ENCODE peak calls at places on chromosomes 11 and 22, in four cellular contexts. X, Q, Y and C are unnamed samples.

GRCh38 chr11:87038235-87038960 is 664 bp downstream of the TMEM135 start:
- DNase-seq in X (no peak), Q (no peak), Y (no peak), C (no peak)

GRCh38 chr22:24424001-24424900 is 3.1 kb upstream of the ADORA2A start:
- DNase-seq in Y (no peak), X (no peak), Q (no peak), C (no peak)

GRCh38 chr22:44120314-44120704 is 60.4 kb upstream of the PARVG start:
- DNase-seq in Y (no peak), Q (no peak), X (no peak), C (no peak)

GRCh38 chr11:61352038-61352437 is 9.6 kb downstream of the CYB561A3 start:
- DNase-seq in X (no peak), Y (no peak), Q (no peak), C (no peak)

GRCh38 chr11:129930306-129930705 is 34.9 kb upstream of the NFRKB start:
- DNase-seq in Y (no peak), Q (peak), X (no peak), C (no peak)

GRCh38 chr11:120555433-120555773 is 43.9 kb downstream of the GRIK4 start:
- DNase-seq in Y (no peak), Q (no peak), X (no peak), C (no peak)

GRCh38 chr11:73311394-73311869 is 3.4 kb downstream of the ARHGEF17 start:
- DNase-seq in Q (no peak), Y (no peak), X (no peak), C (peak)

GRCh38 chr11:45641961-45642360 is 23.5 kb downstream of the CHST1 start:
- DNase-seq in X (no peak), Q (no peak), Y (no peak), C (no peak)

GRCh38 chr22:30314918-30315317 is 11.8 kb downstream of the TBC1D10A start:
- DNase-seq in Q (no peak), Y (no peak), X (no peak), C (no peak)

GRCh38 chr22:37054600-37055365 is 3.2 kb downstream of the KCTD17 start:
- DNase-seq in X (no peak), Y (no peak), Q (no peak), C (no peak)

GRCh38 chr22:27149886-27150529 is 492.6 kb downstream of the MIAT start:
- DNase-seq in Q (peak), Y (no peak), X (no peak), C (no peak)

GRCh38 chr22:38051900-38052862 is 5.0 kb upstream of the PICK1 start:
- DNase-seq in X (peak), Q (peak), Y (no peak), C (peak)

GRCh38 chr22:50731811-50732624 is 6.0 kb upstream of the ACR start:
- DNase-seq in Q (peak), Y (no peak), X (no peak), C (no peak)

GRCh38 chr11:120129570-120129969 is 8.3 kb downstream of the TRIM29 start:
- DNase-seq in Y (no peak), Q (no peak), X (no peak), C (no peak)

GRCh38 chr11:14045417-14045816 is 82.9 kb downstream of the SPON1 start:
- DNase-seq in X (no peak), Q (no peak), Y (no peak), C (no peak)

GRCh38 chr11:19725379-19726079 is 12.9 kb downstream of the NAV2 start:
- DNase-seq in Q (no peak), X (no peak), Y (no peak), C (no peak)

GRCh38 chr22:38423512-38424503 is 31.2 kb downstream of the KCNJ4 start:
- DNase-seq in Y (no peak), Q (no peak), X (no peak), C (no peak)

GRCh38 chr11:64342869-64343739 is 3.1 kb downstream of the CCDC88B start:
- DNase-seq in Y (no peak), X (no peak), Q (peak), C (no peak)

GRCh38 chr11:11567862-11568650 is 53.7 kb downstream of the GALNT18 start:
- DNase-seq in Q (no peak), X (no peak), Y (no peak), C (no peak)

GRCh38 chr11:125170406-125171031 is 6.0 kb downstream of the PKNOX2 start:
- DNase-seq in Q (peak), X (peak), Y (no peak), C (peak)

GRCh38 chr22:20437253-20438065 is at the start of gene SCARF2:
- DNase-seq in X (no peak), Q (no peak), Y (no peak), C (no peak)

GRCh38 chr11:122617297-122617696 is 38.2 kb upstream of the UBASH3B start:
- DNase-seq in X (no peak), Q (no peak), Y (no peak), C (no peak)

GRCh38 chr11:113991718-113992458 is 17.0 kb downstream of the HTR3A start:
- DNase-seq in X (no peak), Y (no peak), Q (no peak), C (no peak)

GRCh38 chr11:12853652-12854296 is 155.3 kb upstream of the RASSF10 start:
- DNase-seq in X (peak), Q (no peak), Y (no peak), C (no peak)

GRCh38 chr11:115146425-115146824 is 357.8 kb downstream of the CADM1 start:
- DNase-seq in Y (no peak), Q (no peak), X (no peak), C (no peak)

GRCh38 chr11:63888170-63889086 is 28.5 kb downstream of the RCOR2 start:
- DNase-seq in Q (peak), X (peak), Y (no peak), C (peak)

GRCh38 chr22:50183141-50183971 is 2.4 kb upstream of the TRABD start:
- DNase-seq in X (no peak), Y (no peak), Q (no peak), C (no peak)

GRCh38 chr22:31895317-31896133 is 48.8 kb upstream of the YWHAH start:
- DNase-seq in X (no peak), Q (no peak), Y (no peak), C (no peak)

GRCh38 chr11:75969626-75970308 is 154.8 kb downstream of the UVRAG start:
- DNase-seq in X (no peak), Y (peak), Q (peak), C (no peak)

GRCh38 chr11:117198613-117199012 is 557 bp upstream of the TAGLN start:
- DNase-seq in X (no peak), Q (no peak), Y (no peak), C (no peak)
- H3K4me3 ChIP-seq in X (peak), Q (peak), Y (peak), C (peak)

GRCh38 chr11:66858186-66858938 is 1.5 kb downstream of the LRFN4 start:
- DNase-seq in Y (no peak), X (no peak), Q (no peak), C (no peak)

GRCh38 chr11:66858939-66859685 is 2.2 kb downstream of the LRFN4 start:
- DNase-seq in X (no peak), Q (no peak), Y (no peak), C (no peak)

GRCh38 chr11:66856496-66857233 is at the start of gene LRFN4:
- DNase-seq in X (no peak), Y (no peak), Q (no peak), C (no peak)

GRCh38 chr11:66857234-66857926 is 516 bp downstream of the LRFN4 start:
- DNase-seq in Y (no peak), Q (no peak), X (no peak), C (no peak)

GRCh38 chr11:66857927-66858185 is 992 bp downstream of the LRFN4 start:
- DNase-seq in Y (no peak), Q (no peak), X (no peak), C (no peak)
- H3K4me3 ChIP-seq in Y (peak), Q (peak), X (no peak), C (no peak)

GRCh38 chr11:18704698-18705097 is 6.1 kb downstream of the TMEM86A start:
- DNase-seq in Q (no peak), Y (no peak), X (no peak), C (no peak)
- H3K4me3 ChIP-seq in Q (no peak), Y (no peak), X (no peak), C (no peak)

DNA sequence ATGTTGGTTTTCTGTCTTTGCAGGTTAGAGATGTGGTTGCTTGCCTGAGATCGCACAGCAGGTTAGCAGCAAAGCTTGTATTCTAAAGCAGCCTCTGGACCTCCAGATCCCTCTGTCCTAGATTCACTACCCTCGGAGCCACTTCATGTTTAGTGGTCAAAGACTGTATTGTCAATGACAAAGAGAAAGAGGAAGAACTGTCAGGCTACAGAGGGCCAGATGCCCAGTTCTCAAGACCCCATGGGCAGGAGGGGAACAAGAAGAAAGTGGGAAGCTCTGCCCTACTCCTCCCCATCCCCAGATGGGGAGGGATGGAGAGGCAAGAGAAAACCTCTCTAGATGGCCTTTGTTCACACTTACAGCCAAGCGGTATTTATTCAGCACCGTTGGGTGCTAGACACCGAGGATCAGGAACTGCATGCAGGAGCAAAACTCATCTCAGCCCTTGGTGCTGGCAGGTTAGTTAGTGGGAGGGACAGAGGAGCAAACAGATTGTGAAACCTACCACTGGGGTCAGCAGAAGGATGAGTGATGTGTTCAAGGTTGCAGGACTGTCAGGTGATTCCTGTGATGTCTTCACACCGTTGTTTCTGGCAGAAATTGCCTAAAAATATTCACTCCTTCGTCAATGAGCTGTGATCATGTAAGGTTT is 38.3 kb upstream of the PTPRJ start:
- DNase-seq in Q (no peak), Y (no peak), X (no peak), C (no peak)
- H3K4me3 ChIP-seq in Q (no peak), Y (no peak), X (no peak), C (no peak)

DNA sequence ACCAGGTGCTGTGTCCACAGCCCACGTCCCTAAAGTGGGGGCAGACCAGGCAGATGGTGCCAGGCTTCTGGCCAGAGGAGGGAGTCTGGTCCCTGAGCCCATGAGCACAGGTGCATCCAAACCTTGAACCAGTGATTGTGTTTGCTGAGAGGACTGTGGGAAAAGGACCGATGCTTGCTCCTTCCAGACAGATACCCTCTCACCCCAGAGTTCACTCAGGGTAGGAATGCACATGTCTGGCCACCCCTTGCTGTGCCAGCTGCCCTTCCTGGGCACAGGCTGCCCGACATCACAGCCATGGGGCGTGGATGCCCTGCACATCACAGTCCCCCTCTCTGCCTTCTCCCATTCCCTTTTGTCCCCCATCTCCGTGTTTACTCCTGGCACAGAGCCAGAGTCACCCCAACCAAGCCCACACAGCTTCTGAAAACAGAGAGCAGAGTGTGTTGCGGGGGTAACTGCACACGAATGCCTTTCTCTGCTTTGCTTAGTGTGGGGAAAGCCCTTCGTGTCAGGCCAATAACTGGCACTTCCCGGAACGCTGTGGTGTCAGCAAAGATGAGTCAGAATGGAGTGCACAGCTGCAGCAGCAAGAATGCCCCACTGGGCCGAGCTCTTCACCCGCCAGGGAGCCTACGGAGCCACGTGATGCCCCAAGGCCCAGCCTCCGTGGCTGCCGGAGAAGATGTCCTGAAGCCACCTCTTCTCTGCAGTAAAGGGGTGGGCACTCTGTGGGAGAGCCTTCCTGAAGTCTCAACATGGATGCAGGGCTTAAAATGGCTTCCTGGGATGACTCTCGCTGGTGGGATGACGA is 7.6 kb downstream of the CARS1 start:
- DNase-seq in Q (peak), Y (peak), X (peak), C (peak)
- H3K4me3 ChIP-seq in Q (no peak), Y (no peak), X (peak), C (no peak)

DNA sequence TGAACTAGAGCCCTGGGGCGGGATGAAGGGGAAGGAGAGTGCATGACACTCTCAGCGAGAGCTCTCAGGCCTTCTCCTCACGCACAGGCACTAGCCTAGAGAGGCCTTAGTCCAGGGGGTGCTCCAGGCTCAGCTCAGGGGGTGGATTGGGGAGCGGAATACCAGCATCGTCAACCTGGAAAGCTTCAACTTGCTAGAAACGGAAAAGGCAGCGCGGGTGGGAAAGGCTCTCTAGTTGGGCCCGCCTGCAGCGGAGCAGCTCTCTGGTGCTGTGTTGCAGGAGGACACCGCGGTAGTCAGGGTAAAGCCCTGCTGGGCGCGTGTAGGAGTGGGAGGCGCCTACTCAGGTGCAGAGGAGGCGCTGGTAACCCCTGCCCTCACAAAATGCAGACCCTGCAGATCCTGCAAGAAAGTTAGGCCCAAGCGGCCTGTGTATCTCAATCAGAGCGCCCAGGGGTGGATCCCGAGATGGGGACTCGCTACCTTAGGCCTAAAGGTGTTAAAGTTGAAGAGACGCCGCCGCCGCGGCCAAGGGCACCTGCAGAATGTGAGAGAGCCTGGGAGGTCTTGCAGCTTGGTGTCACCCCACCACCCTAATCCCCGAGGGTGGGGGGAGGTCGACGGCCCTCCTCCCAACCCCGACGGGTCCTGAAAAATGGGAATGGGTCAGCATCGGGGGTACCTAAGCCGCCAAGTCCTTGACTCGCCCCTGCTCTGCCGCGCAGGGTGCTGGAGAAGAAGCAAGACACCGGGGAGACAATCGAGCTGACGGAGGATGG is 2.8 kb downstream of the SLC17A6 start:
- DNase-seq in Q (no peak), X (no peak), Y (no peak), C (no peak)
- H3K4me3 ChIP-seq in Q (no peak), X (no peak), Y (no peak), C (no peak)

GRCh38 chr22:35230839-35231584 is 26.3 kb upstream of the HMGXB4 start:
- DNase-seq in Y (no peak), X (no peak), Q (no peak), C (no peak)
- H3K4me3 ChIP-seq in Y (no peak), X (no peak), Q (no peak), C (no peak)